ENCODE peak calls at places on chromosomes 5 and 9, in seven cellular contexts. One of them, this sample, is unnamed.
A peak's percentile ranks its signal among the peaks of the same experiment; 100 is the strongest.

GRCh38 chr5:81182396-81183390 is 50.4 kb upstream of the CKMT2 start:
- DNase-seq in psoas muscle: no peak
- DNase-seq in cardiac fibroblast: no peak
- DNase-seq in body of pancreas: no peak
- DNase-seq in fibroblast of mammary gland: no peak
- DNase-seq in HCT116: no peak
- DNase-seq in IMR-90: no peak
- DNase-seq in this sample: no peak

GRCh38 chr9:13049223-13049622 is 230.3 kb downstream of the MPDZ start:
- DNase-seq in IMR-90: no peak
- DNase-seq in body of pancreas: no peak
- DNase-seq in fibroblast of mammary gland: no peak
- DNase-seq in psoas muscle: no peak
- DNase-seq in cardiac fibroblast: no peak
- DNase-seq in HCT116: no peak
- DNase-seq in this sample: no peak

GRCh38 chr5:21452429-21452828 is 1400.7 kb downstream of the CDH12 start:
- DNase-seq in cardiac fibroblast: peak; percentile 1
- DNase-seq in HCT116: no peak
- DNase-seq in IMR-90: no peak
- DNase-seq in body of pancreas: no peak
- DNase-seq in psoas muscle: no peak
- DNase-seq in fibroblast of mammary gland: peak; percentile 16
- DNase-seq in this sample: no peak

GRCh38 chr5:90289837-90290236 is 119.7 kb downstream of the CETN3 start:
- DNase-seq in IMR-90: no peak
- DNase-seq in psoas muscle: no peak
- DNase-seq in fibroblast of mammary gland: peak; percentile 12
- DNase-seq in body of pancreas: no peak
- DNase-seq in cardiac fibroblast: peak; percentile 24
- DNase-seq in HCT116: no peak
- DNase-seq in this sample: no peak

GRCh38 chr5:154220625-154221024 is 30.1 kb downstream of the GALNT10 start:
- DNase-seq in HCT116: peak; percentile 51
- DNase-seq in psoas muscle: no peak
- DNase-seq in fibroblast of mammary gland: peak; percentile 83
- DNase-seq in IMR-90: peak; percentile 86
- DNase-seq in body of pancreas: no peak
- DNase-seq in cardiac fibroblast: peak; percentile 86
- DNase-seq in this sample: no peak

GRCh38 chr5:10607023-10607665 is 43.3 kb downstream of the ANKRD33B start:
- DNase-seq in body of pancreas: no peak
- DNase-seq in fibroblast of mammary gland: no peak
- DNase-seq in HCT116: no peak
- DNase-seq in IMR-90: peak; percentile 83
- DNase-seq in cardiac fibroblast: peak; percentile 55
- DNase-seq in psoas muscle: no peak
- DNase-seq in this sample: no peak

GRCh38 chr9:124110307-124110915 is 98.8 kb downstream of the LHX2 start:
- DNase-seq in IMR-90: peak; percentile 59
- DNase-seq in psoas muscle: peak; percentile 60
- DNase-seq in cardiac fibroblast: peak; percentile 71
- DNase-seq in HCT116: no peak
- DNase-seq in fibroblast of mammary gland: peak; percentile 65
- DNase-seq in body of pancreas: peak; percentile 39
- DNase-seq in this sample: peak; percentile 85

GRCh38 chr5:115297043-115297442 is 589 bp upstream of the CCDC112 start:
- DNase-seq in HCT116: no peak
- DNase-seq in IMR-90: no peak
- DNase-seq in cardiac fibroblast: peak; percentile 34
- DNase-seq in psoas muscle: no peak
- DNase-seq in fibroblast of mammary gland: peak; percentile 20
- DNase-seq in body of pancreas: peak; percentile 16
- DNase-seq in this sample: peak; percentile 28

GRCh38 chr5:91188755-91189154 is 194.4 kb downstream of the ARRDC3 start:
- DNase-seq in cardiac fibroblast: no peak
- DNase-seq in IMR-90: no peak
- DNase-seq in psoas muscle: no peak
- DNase-seq in fibroblast of mammary gland: no peak
- DNase-seq in HCT116: no peak
- DNase-seq in body of pancreas: no peak
- DNase-seq in this sample: no peak

GRCh38 chr9:696332-697090 is 145.0 kb upstream of the DMRT1 start:
- DNase-seq in psoas muscle: peak; percentile 55
- DNase-seq in body of pancreas: peak; percentile 31
- DNase-seq in cardiac fibroblast: peak; percentile 85
- DNase-seq in IMR-90: peak; percentile 76
- DNase-seq in HCT116: no peak
- DNase-seq in fibroblast of mammary gland: peak; percentile 65
- DNase-seq in this sample: no peak

DNA sequence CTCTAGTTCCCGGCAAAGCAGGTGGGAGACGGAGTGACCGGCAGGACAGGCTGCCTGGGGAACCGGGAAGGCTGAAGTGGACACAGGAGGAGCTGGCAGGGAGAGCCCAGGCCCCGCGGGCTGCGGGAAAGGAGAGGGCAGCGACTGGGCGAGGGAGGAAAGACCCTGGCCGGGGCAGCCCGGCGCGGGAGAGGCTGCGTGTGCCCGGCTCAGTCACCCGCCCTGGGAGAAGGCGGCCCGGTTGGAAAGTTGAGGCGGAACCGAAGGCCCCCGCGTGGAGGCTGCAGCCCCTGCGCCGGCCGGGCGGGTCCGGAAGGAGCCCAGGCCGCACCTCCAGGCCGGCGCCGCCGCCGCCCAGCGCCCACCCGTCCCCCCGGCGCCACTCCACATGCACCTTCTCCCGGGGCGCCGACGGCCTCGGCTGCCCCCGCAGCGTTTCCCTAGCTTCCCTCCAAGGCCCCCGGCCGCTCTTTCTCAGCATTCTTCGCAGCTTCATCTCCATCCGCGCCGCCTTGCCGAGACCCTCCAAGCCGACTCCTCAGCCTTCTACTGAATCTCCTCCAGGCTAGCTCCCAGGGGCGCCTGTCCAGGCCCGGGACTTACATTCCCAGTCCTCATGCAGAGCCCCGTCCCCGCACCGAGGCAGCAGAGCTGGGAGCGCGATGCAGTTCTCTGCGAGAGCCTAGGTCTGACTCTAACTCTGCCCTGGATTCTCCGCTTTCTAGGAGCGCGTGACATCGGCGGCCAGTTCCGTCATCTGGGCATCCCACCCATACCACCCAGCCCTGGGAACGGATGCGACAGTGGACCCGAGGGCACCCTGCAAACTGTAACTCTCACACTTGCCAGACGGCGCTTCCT is 152.0 kb downstream of the ERCC6L2 start:
- DNase-seq in cardiac fibroblast: no peak
- DNase-seq in psoas muscle: no peak
- DNase-seq in fibroblast of mammary gland: no peak
- DNase-seq in body of pancreas: no peak
- DNase-seq in HCT116: no peak
- DNase-seq in IMR-90: no peak
- DNase-seq in this sample: peak; percentile 52
- H3K4me3 ChIP-seq in cardiac fibroblast: peak overlapping the region; percentile 30
- H3K4me3 ChIP-seq in psoas muscle: peak overlapping the region; percentile 52
- H3K4me3 ChIP-seq in fibroblast of mammary gland: no peak overlapping the region
- H3K4me3 ChIP-seq in body of pancreas: no peak overlapping the region
- H3K4me3 ChIP-seq in HCT116: no peak overlapping the region
- H3K4me3 ChIP-seq in IMR-90: no peak overlapping the region
- H3K4me3 ChIP-seq in this sample: no peak overlapping the region

GRCh38 chr9:35675732-35676392 is 2.1 kb downstream of the CA9 start:
- DNase-seq in psoas muscle: peak; percentile 66
- DNase-seq in cardiac fibroblast: no peak
- DNase-seq in HCT116: no peak
- DNase-seq in fibroblast of mammary gland: no peak
- DNase-seq in body of pancreas: peak; percentile 37
- DNase-seq in IMR-90: no peak
- DNase-seq in this sample: peak; percentile 65
- H3K4me3 ChIP-seq in psoas muscle: peak overlapping the region; percentile 72
- H3K4me3 ChIP-seq in cardiac fibroblast: peak overlapping the region; percentile 49
- H3K4me3 ChIP-seq in HCT116: no peak overlapping the region
- H3K4me3 ChIP-seq in fibroblast of mammary gland: peak overlapping the region; percentile 43
- H3K4me3 ChIP-seq in body of pancreas: peak overlapping the region; percentile 7
- H3K4me3 ChIP-seq in IMR-90: peak overlapping the region; percentile 12
- H3K4me3 ChIP-seq in this sample: no peak overlapping the region

GRCh38 chr5:6450235-6450860 is 1.7 kb downstream of the UBE2QL1 start:
- DNase-seq in body of pancreas: no peak
- DNase-seq in HCT116: no peak
- DNase-seq in psoas muscle: no peak
- DNase-seq in IMR-90: no peak
- DNase-seq in fibroblast of mammary gland: no peak
- DNase-seq in cardiac fibroblast: no peak
- DNase-seq in this sample: no peak

GRCh38 chr5:6449465-6450158 is 953 bp downstream of the UBE2QL1 start:
- DNase-seq in IMR-90: no peak
- DNase-seq in HCT116: no peak
- DNase-seq in body of pancreas: no peak
- DNase-seq in psoas muscle: no peak
- DNase-seq in fibroblast of mammary gland: no peak
- DNase-seq in cardiac fibroblast: no peak
- DNase-seq in this sample: no peak

GRCh38 chr5:6447384-6448140 is 1.1 kb upstream of the UBE2QL1 start:
- DNase-seq in HCT116: no peak
- DNase-seq in fibroblast of mammary gland: no peak
- DNase-seq in cardiac fibroblast: no peak
- DNase-seq in psoas muscle: no peak
- DNase-seq in IMR-90: no peak
- DNase-seq in body of pancreas: no peak
- DNase-seq in this sample: no peak

GRCh38 chr5:6448141-6448491 is 543 bp upstream of the UBE2QL1 start:
- DNase-seq in IMR-90: no peak
- DNase-seq in fibroblast of mammary gland: no peak
- DNase-seq in body of pancreas: no peak
- DNase-seq in HCT116: no peak
- DNase-seq in cardiac fibroblast: no peak
- DNase-seq in psoas muscle: no peak
- DNase-seq in this sample: no peak

DNA sequence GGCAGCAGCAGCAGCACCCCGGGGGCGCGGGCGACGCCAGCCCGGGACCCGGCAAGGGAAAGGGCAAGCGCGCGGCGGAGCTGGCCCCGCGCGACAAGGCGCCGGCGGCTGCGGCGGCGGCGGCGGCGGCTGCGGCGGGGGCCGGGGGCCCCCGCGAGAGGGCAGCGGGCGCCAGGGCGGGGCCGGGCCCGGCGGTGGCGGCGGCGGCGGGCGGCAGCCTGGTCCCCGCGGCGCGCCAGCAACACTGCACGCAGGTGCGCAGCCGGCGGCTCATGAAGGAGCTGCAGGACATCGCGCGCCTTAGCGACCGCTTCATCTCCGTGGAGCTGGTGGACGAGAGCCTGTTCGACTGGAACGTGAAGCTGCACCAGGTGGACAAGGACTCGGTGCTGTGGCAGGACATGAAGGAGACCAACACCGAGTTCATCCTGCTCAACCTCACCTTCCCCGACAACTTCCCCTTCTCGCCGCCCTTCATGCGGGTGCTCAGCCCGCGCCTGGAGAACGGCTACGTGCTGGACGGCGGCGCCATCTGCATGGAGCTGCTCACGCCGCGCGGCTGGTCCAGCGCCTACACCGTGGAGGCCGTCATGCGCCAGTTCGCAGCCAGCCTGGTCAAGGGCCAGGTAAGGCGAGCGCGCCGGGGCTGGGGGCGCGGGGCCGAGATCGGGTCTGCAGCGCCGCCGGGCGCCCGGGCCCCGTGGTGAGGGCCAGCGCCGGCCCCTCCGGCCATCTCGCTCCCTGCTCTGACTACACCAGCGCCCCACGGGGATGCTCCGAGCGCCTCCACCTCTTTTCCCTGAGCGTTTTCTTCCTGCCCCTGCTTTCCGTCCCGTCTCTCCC is at the start of gene UBE2QL1:
- DNase-seq in cardiac fibroblast: peak; percentile 13
- DNase-seq in fibroblast of mammary gland: no peak
- DNase-seq in IMR-90: no peak
- DNase-seq in HCT116: no peak
- DNase-seq in psoas muscle: peak; percentile 69
- DNase-seq in body of pancreas: peak; percentile 35
- DNase-seq in this sample: no peak
- H3K4me3 ChIP-seq in cardiac fibroblast: no peak within 1 kb of the TSS
- H3K4me3 ChIP-seq in fibroblast of mammary gland: no peak within 1 kb of the TSS
- H3K4me3 ChIP-seq in IMR-90: no peak within 1 kb of the TSS
- H3K4me3 ChIP-seq in HCT116: no peak within 1 kb of the TSS
- H3K4me3 ChIP-seq in psoas muscle: peak within 1 kb of the TSS; percentile 84
- H3K4me3 ChIP-seq in body of pancreas: no peak within 1 kb of the TSS
- H3K4me3 ChIP-seq in this sample: no peak within 1 kb of the TSS

GRCh38 chr5:59830801-59831200 is 62.7 kb downstream of the PDE4D start:
- DNase-seq in psoas muscle: no peak
- DNase-seq in IMR-90: no peak
- DNase-seq in HCT116: no peak
- DNase-seq in fibroblast of mammary gland: no peak
- DNase-seq in body of pancreas: no peak
- DNase-seq in cardiac fibroblast: no peak
- DNase-seq in this sample: no peak

GRCh38 chr5:59831341-59831989 is 62.1 kb downstream of the PDE4D start:
- DNase-seq in IMR-90: peak; percentile 45
- DNase-seq in fibroblast of mammary gland: no peak
- DNase-seq in psoas muscle: no peak
- DNase-seq in body of pancreas: no peak
- DNase-seq in HCT116: no peak
- DNase-seq in cardiac fibroblast: peak; percentile 9
- DNase-seq in this sample: no peak

GRCh38 chr5:59829389-59829788 is 64.1 kb downstream of the PDE4D start:
- DNase-seq in body of pancreas: no peak
- DNase-seq in cardiac fibroblast: peak; percentile 50
- DNase-seq in IMR-90: peak; percentile 79
- DNase-seq in HCT116: no peak
- DNase-seq in fibroblast of mammary gland: peak; percentile 70
- DNase-seq in psoas muscle: no peak
- DNase-seq in this sample: peak; percentile 16

GRCh38 chr5:59828623-59829022 is 64.9 kb downstream of the PDE4D start:
- DNase-seq in cardiac fibroblast: no peak
- DNase-seq in body of pancreas: no peak
- DNase-seq in fibroblast of mammary gland: no peak
- DNase-seq in psoas muscle: no peak
- DNase-seq in IMR-90: no peak
- DNase-seq in HCT116: no peak
- DNase-seq in this sample: no peak

GRCh38 chr5:59829922-59830321 is 63.6 kb downstream of the PDE4D start:
- DNase-seq in IMR-90: no peak
- DNase-seq in body of pancreas: no peak
- DNase-seq in HCT116: no peak
- DNase-seq in cardiac fibroblast: no peak
- DNase-seq in psoas muscle: no peak
- DNase-seq in fibroblast of mammary gland: no peak
- DNase-seq in this sample: no peak
- H3K4me3 ChIP-seq in IMR-90: no peak overlapping the region
- H3K4me3 ChIP-seq in body of pancreas: no peak overlapping the region
- H3K4me3 ChIP-seq in HCT116: no peak overlapping the region
- H3K4me3 ChIP-seq in cardiac fibroblast: no peak overlapping the region
- H3K4me3 ChIP-seq in psoas muscle: no peak overlapping the region
- H3K4me3 ChIP-seq in fibroblast of mammary gland: no peak overlapping the region
- H3K4me3 ChIP-seq in this sample: no peak overlapping the region